ENCODE peak calls at places on chromosomes 16 and 17, in four cellular contexts. D, C, B and E are unnamed samples.

GRCh38 chr17:54662978-54663876 is 237.4 kb upstream of the TOM1L1 start:
- DNase-seq in C (no peak), B (no peak), D (no peak), E (peak; percentile 39)

GRCh38 chr17:263271-263670 is 81.8 kb upstream of the DOC2B start:
- DNase-seq in B (no peak), D (no peak), C (no peak), E (no peak)

GRCh38 chr17:7982171-7982570 is 20.2 kb upstream of the GUCY2D start:
- DNase-seq in D (no peak), C (no peak), B (no peak), E (no peak)

GRCh38 chr16:22206847-22207714 is 1.0 kb downstream of the EEF2K start:
- DNase-seq in D (peak; percentile 58), C (peak; percentile 33), B (no peak), E (peak; percentile 33)

GRCh38 chr17:59963738-59964454 is 644 bp downstream of the RNFT1 start:
- DNase-seq in B (peak; percentile 16), D (peak; percentile 16), C (peak; percentile 43), E (no peak)

GRCh38 chr17:65278050-65278819 is 141.1 kb downstream of the RGS9 start:
- DNase-seq in D (peak; percentile 61), B (peak; percentile 70), C (peak; percentile 87), E (peak; percentile 83)

GRCh38 chr16:68065716-68066305 is 19.4 kb upstream of the NFATC3 start:
- DNase-seq in B (no peak), D (no peak), C (no peak), E (no peak)

GRCh38 chr16:48277158-48277557 is 29.8 kb upstream of the ABCC11 start:
- DNase-seq in B (no peak), C (no peak), D (no peak), E (no peak)

GRCh38 chr17:80951121-80952090 is 40.2 kb upstream of the CHMP6 start:
- DNase-seq in B (no peak), C (no peak), D (no peak), E (peak; percentile 8)

GRCh38 chr17:27797390-27798091 is 2.8 kb downstream of the NOS2 start:
- DNase-seq in C (no peak), B (peak; percentile 70), D (no peak), E (peak; percentile 30)

GRCh38 chr16:85163278-85164112 is 51.2 kb upstream of the CIBAR2 start:
- DNase-seq in D (no peak), B (no peak), C (no peak), E (no peak)

GRCh38 chr16:23966577-23966976 is 130.8 kb downstream of the PRKCB start:
- DNase-seq in C (no peak), D (no peak), B (no peak), E (no peak)

GRCh38 chr17:74354123-74354522 is 7.5 kb downstream of the BTBD17 start:
- DNase-seq in B (peak; percentile 67), C (peak; percentile 77), D (peak; percentile 84), E (peak; percentile 88)

GRCh38 chr17:65389956-65390355 is 171.5 kb downstream of the AXIN2 start:
- DNase-seq in D (no peak), B (no peak), C (no peak), E (no peak)

GRCh38 chr17:78000351-78000750 is 41.8 kb downstream of the TNRC6C start:
- DNase-seq in D (no peak), C (no peak), B (no peak), E (no peak)

GRCh38 chr17:17816831-17817551 is 19.8 kb downstream of the SREBF1 start:
- DNase-seq in D (no peak), C (no peak), B (no peak), E (no peak)

GRCh38 chr17:17819111-17819510 is 17.7 kb downstream of the SREBF1 start:
- DNase-seq in B (no peak), D (no peak), C (no peak), E (no peak)

GRCh38 chr17:17819561-17819995 is 17.2 kb downstream of the SREBF1 start:
- DNase-seq in B (peak; percentile 78), D (peak; percentile 48), C (peak; percentile 95), E (no peak)

GRCh38 chr17:17817552-17817947 is 19.2 kb downstream of the SREBF1 start:
- DNase-seq in D (no peak), B (no peak), C (no peak), E (no peak)

DNA sequence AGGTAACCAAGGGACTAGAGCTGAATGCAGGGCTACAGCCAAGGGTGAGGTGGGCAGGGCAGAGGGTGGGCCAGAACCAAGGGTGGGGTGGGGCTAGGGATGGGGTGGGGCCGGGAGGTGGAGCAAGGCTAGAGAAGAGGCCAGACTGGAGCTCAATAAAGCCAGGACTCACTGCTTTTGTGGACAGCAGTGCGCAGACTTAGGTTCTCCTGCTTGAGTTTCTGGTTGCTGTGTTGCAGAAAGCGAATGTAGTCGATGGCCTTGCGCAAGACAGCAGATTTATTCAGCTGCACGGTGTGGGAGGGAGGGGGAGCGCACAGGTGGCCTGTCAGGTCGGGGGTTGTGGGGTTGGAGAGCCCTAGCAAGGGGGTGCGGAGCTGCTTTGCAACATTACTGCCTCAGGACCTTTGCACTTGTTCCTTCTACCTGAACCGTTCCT is 18.7 kb downstream of the SREBF1 start:
- DNase-seq in B (no peak), C (no peak), D (peak; percentile 68), E (no peak)
- TF ChIP-seq HMGXB4 in B (no peak), C (no peak), D (no peak), E (no peak)

GRCh38 chr17:19539040-19539399 is 5.4 kb downstream of the SLC47A1 start:
- DNase-seq in B (no peak), C (no peak), D (no peak), E (no peak)
- TF ChIP-seq HMGXB4 in B (no peak), C (no peak), D (no peak), E (no peak)

GRCh38 chr17:11553135-11553534 is 45.1 kb upstream of the DNAH9 start:
- DNase-seq in C (no peak), B (no peak), D (no peak), E (no peak)
- TF ChIP-seq HMGXB4 in C (no peak), B (no peak), D (no peak), E (no peak)

DNA sequence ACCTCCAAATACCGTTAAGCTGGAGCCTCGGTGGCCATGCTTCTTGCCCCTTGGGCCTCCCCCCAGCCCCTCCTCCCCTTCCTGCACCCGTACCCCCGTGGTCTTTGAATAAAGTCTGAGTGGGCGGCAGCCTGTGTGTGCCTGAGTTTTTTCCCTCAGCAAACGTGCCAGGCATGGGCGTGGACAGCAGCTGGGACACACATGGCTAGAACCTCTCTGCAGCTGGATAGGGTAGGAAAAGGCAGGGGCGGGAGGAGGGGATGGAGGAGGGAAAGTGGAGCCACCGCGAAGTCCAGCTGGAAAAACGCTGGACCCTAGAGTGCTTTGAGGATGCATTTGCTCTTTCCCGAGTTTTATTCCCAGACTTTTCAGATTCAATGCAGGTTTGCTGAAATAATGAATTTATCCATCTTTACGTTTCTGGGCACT is 928 bp downstream of the HBA1 start:
- DNase-seq in C (no peak), D (peak; percentile 18), B (no peak), E (no peak)
- TF ChIP-seq HMGXB4 in C (no peak), D (no peak), B (no peak), E (no peak)

DNA sequence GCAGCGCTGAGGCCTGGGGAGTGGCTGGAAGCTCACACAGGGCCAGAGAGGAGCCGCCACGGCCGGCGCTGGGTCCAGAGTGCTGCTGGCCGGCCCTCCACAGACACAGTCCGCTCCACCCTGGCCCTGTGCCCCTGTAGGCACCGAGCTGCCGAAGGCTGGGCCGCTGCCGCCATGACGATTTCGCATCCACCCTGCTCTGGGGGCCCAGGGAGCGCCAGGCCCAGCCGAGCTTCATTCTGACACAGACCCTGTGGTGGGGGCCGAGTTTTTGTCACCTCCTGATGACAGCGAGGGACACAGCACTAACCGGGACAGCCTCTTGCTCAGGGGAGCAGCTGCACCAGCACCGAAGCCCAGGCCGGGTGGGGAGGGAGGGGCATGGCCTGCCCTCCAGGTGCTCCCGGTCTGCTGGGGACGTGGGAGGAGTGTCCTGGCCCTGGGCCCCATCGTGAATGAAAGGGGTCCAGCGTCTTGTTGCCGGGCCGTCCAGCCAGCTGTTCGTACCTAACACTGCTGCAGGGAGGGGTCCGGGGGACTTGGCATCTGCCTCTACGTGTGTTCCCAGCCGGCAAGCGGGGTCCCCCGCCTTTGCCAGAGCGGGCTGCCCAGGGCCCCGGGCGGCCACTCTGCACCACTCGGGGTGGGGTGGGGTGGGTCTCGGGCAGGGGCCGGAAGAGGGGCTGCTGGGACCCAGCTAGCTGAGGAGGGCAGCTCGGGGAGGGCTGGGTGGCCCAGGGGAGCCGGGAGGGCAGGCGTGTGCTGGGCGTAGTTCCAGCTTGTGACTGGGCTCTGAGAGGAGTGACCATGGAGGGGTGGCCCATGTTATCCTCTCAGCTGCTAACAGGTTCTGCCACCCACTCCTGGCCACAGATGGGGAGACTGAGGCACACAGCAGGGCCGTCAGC is 26.9 kb upstream of the SSTR5 start:
- DNase-seq in B (no peak), D (no peak), C (no peak), E (no peak)
- TF ChIP-seq HMGXB4 in B (no peak), D (no peak), C (no peak), E (no peak)